ENCODE peak calls at places on chromosome 4, in nine cellular contexts. F, Z, X, V, S, H, D, B and M are unnamed samples.

GRCh38 chr4:114780205-114780604 is 181.6 kb downstream of the UGT8 start:
- DNase-seq in F (peak; percentile 31), Z (no peak), X (peak; percentile 9), V (no peak), S (no peak), H (no peak), D (peak; percentile 37), B (no peak), M (no peak)

GRCh38 chr4:41963105-41963504 is 18.5 kb upstream of the DCAF4L1 start:
- DNase-seq in F (no peak), Z (no peak), X (peak; percentile 26), V (peak; percentile 5), S (no peak), H (no peak), D (no peak), B (no peak), M (no peak)

GRCh38 chr4:164446516-164446915 is 307.4 kb upstream of the SMIM31 start:
- DNase-seq in F (no peak), Z (no peak), X (no peak), V (no peak), S (no peak), H (no peak), D (no peak), B (no peak), M (no peak)

GRCh38 chr4:86032476-86033022 is 327.3 kb downstream of the MAPK10 start:
- DNase-seq in F (no peak), Z (no peak), X (no peak), V (no peak), S (peak; percentile 7), H (no peak), D (no peak), B (no peak), M (peak; percentile 84)

GRCh38 chr4:109631709-109632108 is 71.5 kb downstream of the CASP6 start:
- DNase-seq in F (peak; percentile 18), Z (no peak), X (no peak), V (no peak), S (no peak), H (no peak), D (peak; percentile 25), B (no peak), M (no peak)

GRCh38 chr4:54254915-54255246 is 25.8 kb downstream of the PDGFRA start:
- DNase-seq in F (no peak), Z (no peak), X (no peak), V (no peak), S (no peak), H (no peak), D (no peak), B (no peak), M (no peak)

GRCh38 chr4:3834921-3835521 is 68.8 kb downstream of the ADRA2C start:
- DNase-seq in F (no peak), Z (peak; percentile 19), X (no peak), V (no peak), S (no peak), H (no peak), D (no peak), B (no peak), M (no peak)

GRCh38 chr4:145609494-145610427 is 9.4 kb upstream of the MMAA start:
- DNase-seq in F (peak; percentile 43), Z (no peak), X (peak; percentile 91), V (peak; percentile 43), S (peak; percentile 4), H (peak; percentile 31), D (peak; percentile 35), B (peak; percentile 63), M (no peak)

GRCh38 chr4:17636696-17637351 is 22.4 kb downstream of the MED28 start:
- DNase-seq in F (peak; percentile 61), Z (peak; percentile 66), X (peak; percentile 56), V (peak; percentile 78), S (peak; percentile 9), H (peak; percentile 69), D (peak; percentile 33), B (peak; percentile 84), M (peak; percentile 87)

GRCh38 chr4:2930821-2931764 is 32.1 kb downstream of the NOP14 start:
- DNase-seq in F (no peak), Z (peak; percentile 73), X (no peak), V (no peak), S (no peak), H (peak; percentile 21), D (no peak), B (no peak), M (no peak)

GRCh38 chr4:55742655-55743191 is 76.9 kb upstream of the EXOC1L start:
- DNase-seq in F (no peak), Z (no peak), X (peak; percentile 5), V (no peak), S (no peak), H (no peak), D (no peak), B (no peak), M (no peak)